ENCODE peak calls at places on chromosomes 4 and X, in ten cellular contexts. G is stomach, Q is right lobe of liver, M is tibial nerve, H is thyroid gland, F is sigmoid colon, Z is ovary, C is A549, A is uterus, S is IMR-90. J is an unnamed sample.

GRCh38 chr4:72489267-72489666 is 79.8 kb downstream of the ADAMTS3 start:
- DNase-seq in C (no peak), F (no peak), Q (no peak), Z (no peak), M (no peak), H (no peak), A (no peak), G (no peak), S (peak; percentile 4), J (no peak)

GRCh38 chr4:86338989-86339388 is 20.9 kb downstream of the MAPK10 start:
- DNase-seq in S (peak; percentile 95), G (no peak), C (peak; percentile 1), H (no peak), F (no peak), Z (peak; percentile 19), Q (no peak), A (peak; percentile 32), M (no peak), J (no peak)

GRCh38 chr4:35038079-35038805 is 1206.1 kb downstream of the ARAP2 start:
- DNase-seq in Z (no peak), G (no peak), A (no peak), H (no peak), C (no peak), M (no peak), F (no peak), S (no peak), Q (peak; percentile 49), J (no peak)

GRCh38 chr4:110119347-110119746 is 79.1 kb downstream of the ELOVL6 start:
- DNase-seq in H (no peak), Z (no peak), M (no peak), C (no peak), A (no peak), S (no peak), G (peak; percentile 37), Q (no peak), F (no peak), J (no peak)

GRCh38 chr4:61838072-61838471 is 637.9 kb downstream of the ADGRL3 start:
- DNase-seq in A (no peak), C (no peak), M (no peak), S (no peak), H (no peak), Z (no peak), Q (no peak), F (no peak), G (no peak), J (no peak)

GRCh38 chr4:39616651-39617050 is 22.0 kb downstream of the SMIM14 start:
- DNase-seq in Z (no peak), A (no peak), M (no peak), Q (no peak), C (no peak), F (no peak), S (no peak), G (no peak), H (no peak), J (no peak)

GRCh38 chr4:7699825-7700224 is 239.8 kb downstream of the AFAP1 start:
- DNase-seq in H (no peak), C (no peak), Z (no peak), M (no peak), A (no peak), S (no peak), Q (no peak), G (no peak), F (no peak), J (no peak)

GRCh38 chrX:84118769-84119168 is 69.2 kb downstream of the RPS6KA6 start:
- DNase-seq in S (no peak), C (no peak), H (no peak), A (no peak), G (no peak), Z (no peak), Q (no peak), M (no peak), F (no peak), J (no peak)

GRCh38 chr4:122500852-122501501 is 44.5 kb upstream of the IL2 start:
- DNase-seq in F (no peak), Z (no peak), M (no peak), G (peak; percentile 76), S (no peak), H (no peak), Q (no peak), C (no peak), A (no peak), J (no peak)

GRCh38 chrX:10938371-10938982 is 172.7 kb upstream of the HCCS start:
- DNase-seq in M (no peak), C (no peak), Z (no peak), G (no peak), Q (no peak), S (peak; percentile 12), A (no peak), H (no peak), F (no peak), J (no peak)

GRCh38 chr4:150242820-150243458 is 164.7 kb downstream of the DCLK2 start:
- DNase-seq in H (peak; percentile 29), A (peak; percentile 23), S (peak; percentile 60), Z (no peak), Q (no peak), G (no peak), C (peak; percentile 19), M (no peak), F (no peak), J (no peak)

GRCh38 chr4:133146574-133147198 is 2.4 kb upstream of the PCDH10 start:
- DNase-seq in Q (no peak), M (no peak), S (peak; percentile 40), C (no peak), A (peak; percentile 44), F (peak; percentile 62), Z (no peak), G (no peak), H (peak; percentile 43), J (no peak)

GRCh38 chrX:133188631-133189030 is 29.5 kb downstream of the TFDP3 start:
- DNase-seq in H (no peak), F (no peak), A (no peak), G (no peak), M (no peak), C (no peak), Z (no peak), Q (no peak), S (no peak), J (no peak)

GRCh38 chrX:47198026-47198686 is 4.5 kb downstream of the UBA1 start:
- DNase-seq in Q (no peak), S (peak; percentile 20), F (no peak), C (no peak), G (no peak), Z (no peak), M (no peak), H (no peak), A (no peak), J (no peak)

GRCh38 chr4:146059153-146059552 is 116.4 kb upstream of the LSM6 start:
- DNase-seq in G (no peak), Q (no peak), C (no peak), A (no peak), M (no peak), S (no peak), H (no peak), Z (no peak), F (no peak), J (no peak)
- TF ChIP-seq POLR2A in G (no peak), Q (no peak), C (no peak), A (no peak), M (no peak), S (no peak), H (no peak), Z (no peak), F (no peak), J (no peak)

GRCh38 chr4:121070274-121070673 is 2.1 kb downstream of the NDNF start:
- DNase-seq in F (peak; percentile 62), M (no peak), Q (no peak), S (no peak), G (no peak), C (no peak), H (no peak), Z (peak; percentile 33), A (no peak), J (no peak)
- H3K4me3 ChIP-seq in F (peak overlapping the region; percentile 69), M (peak overlapping the region; percentile 32), Q (no peak overlapping the region), S (no peak overlapping the region), G (peak overlapping the region; percentile 63), C (no peak overlapping the region), H (no peak overlapping the region), Z (peak overlapping the region; percentile 54), A (peak overlapping the region; percentile 49), J (peak overlapping the region; percentile 65)

GRCh38 chr4:173448557-173448918 is 49.6 kb upstream of the SCRG1 start:
- DNase-seq in F (no peak), Z (no peak), C (no peak), M (no peak), Q (no peak), S (peak; percentile 33), G (no peak), A (no peak), H (no peak), J (no peak)
- H3K27ac ChIP-seq in F (peak overlapping the region; percentile 74), Z (no peak overlapping the region), C (no peak overlapping the region), M (no peak overlapping the region), Q (no peak overlapping the region), S (no peak overlapping the region), G (no peak overlapping the region), A (no peak overlapping the region), H (no peak overlapping the region), J (no peak overlapping the region)

GRCh38 chr4:156771171-156771837 is 200.3 kb downstream of the PDGFC start:
- DNase-seq in A (peak; percentile 13), Q (no peak), Z (no peak), F (no peak), S (peak; percentile 69), H (peak; percentile 63), C (no peak), G (peak; percentile 41), M (no peak), J (no peak)
- TF ChIP-seq POLR2A in A (no peak), Q (no peak), Z (no peak), F (no peak), S (no peak), H (no peak), C (no peak), G (no peak), M (no peak), J (no peak)

GRCh38 chr4:118915468-118915867 is 26.8 kb downstream of the SYNPO2 start:
- DNase-seq in C (no peak), A (no peak), H (no peak), S (no peak), M (no peak), G (no peak), Q (no peak), Z (no peak), F (no peak), J (no peak)

GRCh38 chr4:118921736-118922135 is 33.1 kb downstream of the SYNPO2 start:
- DNase-seq in S (no peak), Q (no peak), G (no peak), M (no peak), H (no peak), A (no peak), Z (no peak), C (no peak), F (no peak), J (no peak)

GRCh38 chr4:118920247-118920646 is 31.6 kb downstream of the SYNPO2 start:
- DNase-seq in C (no peak), G (no peak), A (peak; percentile 34), S (peak; percentile 71), Z (peak; percentile 48), Q (no peak), H (peak; percentile 79), M (no peak), F (peak; percentile 79), J (no peak)

GRCh38 chr4:118917582-118917981 is 28.9 kb downstream of the SYNPO2 start:
- DNase-seq in Z (no peak), M (no peak), F (no peak), S (peak; percentile 18), G (no peak), C (no peak), Q (no peak), A (no peak), H (no peak), J (no peak)

GRCh38 chr4:118918388-118918787 is 29.7 kb downstream of the SYNPO2 start:
- DNase-seq in F (no peak), H (peak; percentile 5), C (no peak), M (no peak), Q (no peak), Z (no peak), G (no peak), S (peak; percentile 94), A (no peak), J (no peak)
- H3K4me3 ChIP-seq in F (no peak overlapping the region), H (no peak overlapping the region), C (no peak overlapping the region), M (no peak overlapping the region), Q (no peak overlapping the region), Z (no peak overlapping the region), G (no peak overlapping the region), S (no peak overlapping the region), A (peak overlapping the region; percentile 5), J (no peak overlapping the region)